ENCODE peak calls at places on chromosomes 5 and 9, in eight cellular contexts. Y, C, Z, L, P, S, O and G are unnamed samples.
A peak's percentile ranks its signal among the peaks of the same experiment; 100 is the strongest.

GRCh38 chr5:111563041-111563822 is 50.9 kb upstream of the STARD4 start:
- DNase-seq in O (no peak), Z (no peak), P (no peak), S (no peak), Y (no peak), C (no peak), L (peak; percentile 46), G (no peak)

GRCh38 chr5:62653001-62653863 is 74.6 kb downstream of the LRRC70 start:
- DNase-seq in C (no peak), O (no peak), Z (no peak), S (no peak), P (no peak), L (no peak), Y (no peak), G (no peak)

GRCh38 chr5:23506329-23507236 is 826 bp upstream of the PRDM9 start:
- DNase-seq in S (no peak), O (no peak), P (no peak), Z (peak; percentile 2), C (no peak), L (peak; percentile 35), Y (no peak), G (peak; percentile 7)

GRCh38 chr5:123705741-123706140 is 193.8 kb downstream of the CSNK1G3 start:
- DNase-seq in P (no peak), Y (no peak), S (no peak), L (peak; percentile 79), O (no peak), Z (no peak), C (no peak), G (no peak)

GRCh38 chr9:105994970-105995369 is 300.6 kb downstream of the TMEM38B start:
- DNase-seq in Z (no peak), O (no peak), L (peak; percentile 2), C (no peak), S (no peak), Y (no peak), P (no peak), G (no peak)

GRCh38 chr9:12538842-12539584 is 154.2 kb upstream of the TYRP1 start:
- DNase-seq in L (no peak), Y (no peak), S (no peak), O (no peak), Z (no peak), C (no peak), P (no peak), G (no peak)

GRCh38 chr5:157821822-157822622 is 36.9 kb downstream of the CLINT1 start:
- DNase-seq in O (no peak), L (peak; percentile 40), Z (no peak), P (no peak), S (no peak), Y (no peak), C (no peak), G (no peak)

GRCh38 chr9:21295992-21296391 is 9.1 kb downstream of the IFNA5 start:
- DNase-seq in S (no peak), Y (no peak), L (no peak), P (no peak), Z (no peak), O (no peak), C (no peak), G (no peak)

GRCh38 chr9:18474778-18475177 is 825 bp downstream of the ADAMTSL1 start:
- DNase-seq in C (no peak), L (peak; percentile 78), Z (no peak), O (no peak), S (no peak), Y (no peak), P (no peak), G (no peak)

GRCh38 chr9:95305770-95306492 is 11.6 kb downstream of the FANCC start:
- DNase-seq in Y (no peak), P (peak; percentile 33), O (no peak), S (no peak), L (peak; percentile 22), Z (no peak), C (no peak), G (no peak)

GRCh38 chr5:153626836-153627235 is 136.4 kb downstream of the GRIA1 start:
- DNase-seq in S (no peak), C (no peak), Y (no peak), P (no peak), O (no peak), Z (no peak), L (no peak), G (no peak)

GRCh38 chr5:94276751-94277150 is 341.7 kb downstream of the KIAA0825 start:
- DNase-seq in Z (no peak), Y (no peak), P (no peak), S (no peak), L (peak; percentile 71), C (no peak), O (no peak), G (no peak)